ENCODE peak calls at places on chromosomes 1 and 21, in six cellular contexts. One of them, this sample, is unnamed.

GRCh38 chr1:198656500-198656932 is 17.7 kb downstream of the PTPRC start:
- DNase-seq in GM12878: no peak
- DNase-seq in H1: no peak
- DNase-seq in K562: no peak
- DNase-seq in HepG2: no peak
- DNase-seq in HCT116: no peak
- DNase-seq in this sample: no peak

GRCh38 chr1:200979574-200980451 is 43.7 kb downstream of the KIF21B start:
- DNase-seq in K562: peak; percentile 95
- DNase-seq in GM12878: no peak
- DNase-seq in HepG2: peak; percentile 24
- DNase-seq in HCT116: peak; percentile 12
- DNase-seq in H1: peak; percentile 47
- DNase-seq in this sample: peak; percentile 90

GRCh38 chr1:63322944-63323865 is 838 bp downstream of the FOXD3 start:
- DNase-seq in HCT116: no peak
- DNase-seq in GM12878: no peak
- DNase-seq in K562: peak; percentile 26
- DNase-seq in H1: no peak
- DNase-seq in HepG2: no peak
- DNase-seq in this sample: peak; percentile 63

GRCh38 chr1:245673920-245674414 is 519.2 kb downstream of the KIF26B start:
- DNase-seq in K562: no peak
- DNase-seq in H1: no peak
- DNase-seq in HepG2: no peak
- DNase-seq in GM12878: peak; percentile 25
- DNase-seq in HCT116: no peak
- DNase-seq in this sample: no peak

GRCh38 chr1:66315675-66316074 is 218.3 kb upstream of the SGIP1 start:
- DNase-seq in H1: no peak
- DNase-seq in K562: no peak
- DNase-seq in HCT116: peak; percentile 86
- DNase-seq in GM12878: no peak
- DNase-seq in HepG2: no peak
- DNase-seq in this sample: no peak

GRCh38 chr1:206722751-206723499 is 38.2 kb downstream of the MAPKAPK2 start:
- DNase-seq in HCT116: no peak
- DNase-seq in K562: no peak
- DNase-seq in HepG2: no peak
- DNase-seq in H1: no peak
- DNase-seq in GM12878: no peak
- DNase-seq in this sample: no peak

GRCh38 chr1:167447521-167448136 is 70.7 kb downstream of the CD247 start:
- DNase-seq in HepG2: no peak
- DNase-seq in HCT116: peak; percentile 77
- DNase-seq in H1: no peak
- DNase-seq in GM12878: no peak
- DNase-seq in K562: no peak
- DNase-seq in this sample: no peak

GRCh38 chr1:150410582-150411101 is 46.7 kb downstream of the RPRD2 start:
- DNase-seq in HCT116: no peak
- DNase-seq in H1: no peak
- DNase-seq in K562: no peak
- DNase-seq in GM12878: no peak
- DNase-seq in HepG2: peak; percentile 99
- DNase-seq in this sample: no peak

GRCh38 chr21:34974162-34974981 is 74.7 kb downstream of the RUNX1 start:
- DNase-seq in GM12878: peak; percentile 73
- DNase-seq in K562: no peak
- DNase-seq in HCT116: no peak
- DNase-seq in H1: no peak
- DNase-seq in HepG2: peak; percentile 46
- DNase-seq in this sample: no peak

GRCh38 chr1:154714638-154715037 is 106.7 kb upstream of the ADAR start:
- DNase-seq in HepG2: peak; percentile 24
- DNase-seq in GM12878: no peak
- DNase-seq in HCT116: no peak
- DNase-seq in H1: no peak
- DNase-seq in K562: no peak
- DNase-seq in this sample: no peak

GRCh38 chr1:62962014-62962793 is 178.3 kb downstream of the ATG4C start:
- DNase-seq in HCT116: no peak
- DNase-seq in K562: no peak
- DNase-seq in HepG2: no peak
- DNase-seq in GM12878: no peak
- DNase-seq in H1: no peak
- DNase-seq in this sample: no peak

GRCh38 chr1:157490337-157491165 is 61.8 kb downstream of the FCRL5 start:
- DNase-seq in H1: peak; percentile 43
- DNase-seq in GM12878: no peak
- DNase-seq in K562: peak; percentile 47
- DNase-seq in HCT116: peak; percentile 39
- DNase-seq in HepG2: peak; percentile 43
- DNase-seq in this sample: peak; percentile 90

GRCh38 chr1:14946567-14947285 is 206.8 kb upstream of the TMEM51 start:
- DNase-seq in H1: no peak
- DNase-seq in HepG2: no peak
- DNase-seq in K562: no peak
- DNase-seq in HCT116: no peak
- DNase-seq in GM12878: no peak
- DNase-seq in this sample: no peak

GRCh38 chr1:68011786-68012375 is 38.5 kb downstream of the DIRAS3 start:
- DNase-seq in K562: no peak
- DNase-seq in HCT116: no peak
- DNase-seq in HepG2: no peak
- DNase-seq in H1: no peak
- DNase-seq in GM12878: no peak
- DNase-seq in this sample: no peak

GRCh38 chr1:36321119-36321951 is 2.1 kb downstream of the EVA1B start:
- DNase-seq in K562: peak; percentile 94
- DNase-seq in H1: peak; percentile 76
- DNase-seq in HepG2: no peak
- DNase-seq in HCT116: peak; percentile 77
- DNase-seq in GM12878: no peak
- DNase-seq in this sample: peak; percentile 91

GRCh38 chr1:216750031-216750627 is 26.9 kb upstream of the ESRRG start:
- DNase-seq in K562: no peak
- DNase-seq in H1: peak; percentile 27
- DNase-seq in GM12878: no peak
- DNase-seq in HepG2: peak; percentile 21
- DNase-seq in HCT116: no peak
- DNase-seq in this sample: peak; percentile 30

GRCh38 chr1:54577612-54578011 is 29.6 kb downstream of the ACOT11 start:
- DNase-seq in HepG2: peak; percentile 86
- DNase-seq in GM12878: no peak
- DNase-seq in H1: no peak
- DNase-seq in K562: no peak
- DNase-seq in HCT116: no peak
- DNase-seq in this sample: no peak

GRCh38 chr1:199002670-199003069 is 363.8 kb downstream of the PTPRC start:
- DNase-seq in HepG2: no peak
- DNase-seq in GM12878: no peak
- DNase-seq in H1: no peak
- DNase-seq in K562: no peak
- DNase-seq in HCT116: no peak
- DNase-seq in this sample: no peak

GRCh38 chr21:42613756-42614155 is 39.7 kb upstream of the PDE9A start:
- DNase-seq in H1: no peak
- DNase-seq in HepG2: no peak
- DNase-seq in GM12878: no peak
- DNase-seq in HCT116: no peak
- DNase-seq in K562: no peak
- DNase-seq in this sample: no peak

GRCh38 chr1:31792116-31792515 is 23.7 kb downstream of the SPOCD1 start:
- DNase-seq in HCT116: no peak
- DNase-seq in HepG2: no peak
- DNase-seq in H1: no peak
- DNase-seq in K562: no peak
- DNase-seq in GM12878: no peak
- DNase-seq in this sample: peak; percentile 9

GRCh38 chr21:39000496-39000895 is 182.8 kb downstream of the PSMG1 start:
- DNase-seq in H1: no peak
- DNase-seq in K562: no peak
- DNase-seq in HepG2: no peak
- DNase-seq in HCT116: no peak
- DNase-seq in GM12878: no peak
- DNase-seq in this sample: no peak

GRCh38 chr21:43204638-43205037 is 35.8 kb downstream of the CRYAA start:
- DNase-seq in HepG2: no peak
- DNase-seq in HCT116: no peak
- DNase-seq in GM12878: no peak
- DNase-seq in K562: no peak
- DNase-seq in H1: no peak
- DNase-seq in this sample: no peak

GRCh38 chr1:212450331-212450881 is 17.7 kb downstream of the NENF start:
- DNase-seq in K562: no peak
- DNase-seq in H1: no peak
- DNase-seq in HCT116: no peak
- DNase-seq in HepG2: no peak
- DNase-seq in GM12878: no peak
- DNase-seq in this sample: no peak

GRCh38 chr1:27634166-27634981 is 611 bp downstream of the FGR start:
- DNase-seq in K562: peak; percentile 68
- DNase-seq in H1: no peak
- DNase-seq in HCT116: no peak
- DNase-seq in GM12878: no peak
- DNase-seq in HepG2: no peak
- DNase-seq in this sample: peak; percentile 40

GRCh38 chr1:115506523-115507255 is 135.1 kb upstream of the VANGL1 start:
- DNase-seq in HCT116: no peak
- DNase-seq in HepG2: no peak
- DNase-seq in GM12878: no peak
- DNase-seq in H1: no peak
- DNase-seq in K562: no peak
- DNase-seq in this sample: no peak

GRCh38 chr1:210264521-210265380 is 32.2 kb downstream of the SERTAD4 start:
- DNase-seq in H1: no peak
- DNase-seq in K562: no peak
- DNase-seq in HCT116: no peak
- DNase-seq in HepG2: no peak
- DNase-seq in GM12878: no peak
- DNase-seq in this sample: no peak

DNA sequence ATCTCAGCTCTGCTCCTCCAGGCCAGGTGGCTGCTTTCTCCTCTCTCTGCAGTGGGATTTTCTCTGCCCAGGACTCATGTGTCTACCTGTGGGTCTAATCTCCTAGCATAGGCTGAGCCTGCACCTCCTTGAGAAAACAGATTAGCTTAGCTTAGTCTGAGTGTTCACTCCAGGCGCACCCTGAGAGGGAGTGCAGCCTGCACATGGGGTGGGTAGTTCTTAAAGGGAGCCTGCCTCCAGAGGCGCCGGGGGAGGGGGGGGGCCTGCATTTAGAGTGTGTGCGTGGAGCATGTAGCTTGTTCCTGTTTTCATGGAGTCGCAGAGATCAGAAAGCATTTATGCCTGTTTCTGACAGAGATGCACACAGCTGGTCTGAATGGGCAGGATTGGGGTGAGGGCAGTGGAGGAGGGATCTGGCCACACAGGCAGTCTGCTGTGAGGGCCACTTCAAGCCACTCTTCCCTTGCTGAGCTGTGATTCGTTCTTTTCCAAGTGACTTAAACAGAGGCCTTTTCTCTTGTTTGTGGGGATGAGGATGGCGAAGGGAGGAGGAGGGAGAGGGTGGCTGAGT is 45.2 kb downstream of the GALNT2 start:
- DNase-seq in H1: no peak
- DNase-seq in HepG2: no peak
- DNase-seq in K562: peak; percentile 41
- DNase-seq in HCT116: no peak
- DNase-seq in GM12878: no peak
- DNase-seq in this sample: no peak
- TF ChIP-seq ATF3 in H1: no peak
- TF ChIP-seq ATF3 in HepG2: no peak
- TF ChIP-seq ATF3 in K562: no peak
- TF ChIP-seq ATF3 in HCT116: no peak
- TF ChIP-seq ATF3 in GM12878: no peak
- TF ChIP-seq ATF3 in this sample: no peak

DNA sequence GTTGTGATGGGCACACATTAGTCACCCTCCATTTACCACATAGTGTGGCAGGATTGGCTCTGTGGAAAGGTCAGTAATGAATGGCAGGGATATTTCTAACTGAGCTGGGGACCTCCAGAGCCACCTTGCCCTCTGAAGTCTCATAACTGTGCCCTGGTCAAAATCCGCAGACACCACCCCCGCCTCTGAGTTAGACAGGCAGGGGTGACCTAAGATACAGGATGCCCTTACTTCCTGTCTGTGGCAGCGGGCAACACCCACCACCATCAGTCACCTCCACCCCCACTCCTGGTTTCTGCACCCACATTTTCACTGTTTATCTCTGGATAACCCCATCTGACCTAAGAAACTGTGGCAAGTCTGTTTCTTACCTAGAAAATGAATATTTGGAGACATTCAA is 25.5 kb upstream of the RGS16 start:
- DNase-seq in K562: no peak
- DNase-seq in HCT116: no peak
- DNase-seq in HepG2: no peak
- DNase-seq in GM12878: no peak
- DNase-seq in H1: no peak
- DNase-seq in this sample: no peak
- TF ChIP-seq MAX in K562: no peak
- TF ChIP-seq MAX in HCT116: no peak
- TF ChIP-seq MAX in HepG2: no peak
- TF ChIP-seq MAX in GM12878: no peak
- TF ChIP-seq MAX in H1: no peak
- TF ChIP-seq MAX in this sample: no peak

GRCh38 chr1:39181311-39181710 is 23.2 kb upstream of the MACF1 start:
- DNase-seq in HCT116: no peak
- DNase-seq in GM12878: no peak
- DNase-seq in HepG2: no peak
- DNase-seq in K562: no peak
- DNase-seq in H1: no peak
- DNase-seq in this sample: no peak

GRCh38 chr1:39187276-39188046 is 17.0 kb upstream of the MACF1 start:
- DNase-seq in HepG2: no peak
- DNase-seq in H1: no peak
- DNase-seq in HCT116: no peak
- DNase-seq in K562: no peak
- DNase-seq in GM12878: no peak
- DNase-seq in this sample: no peak

GRCh38 chr1:39184354-39184818 is 20.1 kb upstream of the MACF1 start:
- DNase-seq in HepG2: no peak
- DNase-seq in GM12878: no peak
- DNase-seq in K562: peak; percentile 73
- DNase-seq in H1: no peak
- DNase-seq in HCT116: no peak
- DNase-seq in this sample: no peak

GRCh38 chr1:39182804-39183203 is 21.7 kb upstream of the MACF1 start:
- DNase-seq in HCT116: no peak
- DNase-seq in GM12878: no peak
- DNase-seq in H1: no peak
- DNase-seq in HepG2: no peak
- DNase-seq in K562: no peak
- DNase-seq in this sample: no peak

GRCh38 chr1:39183503-39184353 is 20.8 kb upstream of the MACF1 start:
- DNase-seq in HepG2: peak; percentile 90
- DNase-seq in K562: peak; percentile 50
- DNase-seq in HCT116: peak; percentile 96
- DNase-seq in GM12878: no peak
- DNase-seq in H1: no peak
- DNase-seq in this sample: peak; percentile 52
- TF ChIP-seq ATF3 in HepG2: peak; percentile 65
- TF ChIP-seq ATF3 in K562: peak; percentile 93
- TF ChIP-seq ATF3 in HCT116: peak; percentile 96
- TF ChIP-seq ATF3 in GM12878: no peak
- TF ChIP-seq ATF3 in H1: no peak
- TF ChIP-seq ATF3 in this sample: no peak

GRCh38 chr1:223556414-223557124 is 108.9 kb downstream of the CAPN8 start:
- DNase-seq in H1: peak; percentile 31
- DNase-seq in K562: peak; percentile 76
- DNase-seq in GM12878: peak; percentile 59
- DNase-seq in HepG2: peak; percentile 25
- DNase-seq in HCT116: peak; percentile 35
- DNase-seq in this sample: peak; percentile 86
- TF ChIP-seq MAX in H1: no peak
- TF ChIP-seq MAX in K562: no peak
- TF ChIP-seq MAX in GM12878: no peak
- TF ChIP-seq MAX in HepG2: no peak
- TF ChIP-seq MAX in HCT116: no peak
- TF ChIP-seq MAX in this sample: no peak